ENCODE peak calls at places on chromosomes 11 and 22, in five cellular contexts. One of them, this sample, is unnamed.

GRCh38 chr11:123020968-123021367 is 39.3 kb upstream of the BSX start:
- DNase-seq in cardiac fibroblast: peak
- DNase-seq in CD4-positive, alpha-beta T cell: no peak
- DNase-seq in endothelial cell: peak
- DNase-seq in Caco-2: peak
- DNase-seq in this sample: no peak

GRCh38 chr11:69864589-69864929 is 45.3 kb upstream of the FGF3 start:
- DNase-seq in cardiac fibroblast: no peak
- DNase-seq in CD4-positive, alpha-beta T cell: no peak
- DNase-seq in Caco-2: no peak
- DNase-seq in endothelial cell: no peak
- DNase-seq in this sample: no peak

GRCh38 chr11:96306933-96307747 is 35.9 kb downstream of the MAML2 start:
- DNase-seq in endothelial cell: peak
- DNase-seq in Caco-2: no peak
- DNase-seq in cardiac fibroblast: peak
- DNase-seq in CD4-positive, alpha-beta T cell: no peak
- DNase-seq in this sample: no peak

GRCh38 chr11:82049199-82049598 is 684.5 kb downstream of the FAM181B start:
- DNase-seq in cardiac fibroblast: no peak
- DNase-seq in CD4-positive, alpha-beta T cell: no peak
- DNase-seq in endothelial cell: no peak
- DNase-seq in Caco-2: no peak
- DNase-seq in this sample: no peak

GRCh38 chr11:119537641-119538253 is 114.8 kb upstream of the THY1 start:
- DNase-seq in Caco-2: no peak
- DNase-seq in endothelial cell: no peak
- DNase-seq in cardiac fibroblast: no peak
- DNase-seq in CD4-positive, alpha-beta T cell: no peak
- DNase-seq in this sample: no peak

GRCh38 chr11:20013346-20014066 is 146.8 kb downstream of the DBX1 start:
- DNase-seq in endothelial cell: no peak
- DNase-seq in CD4-positive, alpha-beta T cell: no peak
- DNase-seq in cardiac fibroblast: peak
- DNase-seq in Caco-2: peak
- DNase-seq in this sample: no peak

GRCh38 chr11:70339066-70339465 is 59.3 kb upstream of the CTTN start:
- DNase-seq in endothelial cell: no peak
- DNase-seq in cardiac fibroblast: no peak
- DNase-seq in CD4-positive, alpha-beta T cell: no peak
- DNase-seq in Caco-2: no peak
- DNase-seq in this sample: no peak

GRCh38 chr22:23315341-23315917 is 135.1 kb downstream of the BCR start:
- DNase-seq in CD4-positive, alpha-beta T cell: peak
- DNase-seq in cardiac fibroblast: peak
- DNase-seq in endothelial cell: peak
- DNase-seq in Caco-2: peak
- DNase-seq in this sample: peak

GRCh38 chr11:61122761-61123160 is 20.5 kb downstream of the CD5 start:
- DNase-seq in Caco-2: no peak
- DNase-seq in endothelial cell: no peak
- DNase-seq in cardiac fibroblast: no peak
- DNase-seq in CD4-positive, alpha-beta T cell: no peak
- DNase-seq in this sample: no peak

GRCh38 chr22:46586123-46586519 is 34.1 kb upstream of the GRAMD4 start:
- DNase-seq in Caco-2: no peak
- DNase-seq in endothelial cell: no peak
- DNase-seq in CD4-positive, alpha-beta T cell: no peak
- DNase-seq in cardiac fibroblast: no peak
- DNase-seq in this sample: no peak

GRCh38 chr22:20244744-20245576 is 23.2 kb downstream of the RTN4R start:
- DNase-seq in cardiac fibroblast: no peak
- DNase-seq in CD4-positive, alpha-beta T cell: peak
- DNase-seq in endothelial cell: no peak
- DNase-seq in Caco-2: no peak
- DNase-seq in this sample: no peak

GRCh38 chr11:95108671-95109551 is 19.3 kb downstream of the ENDOD1 start:
- DNase-seq in Caco-2: no peak
- DNase-seq in endothelial cell: no peak
- DNase-seq in CD4-positive, alpha-beta T cell: no peak
- DNase-seq in cardiac fibroblast: peak
- DNase-seq in this sample: no peak

GRCh38 chr22:48717883-48718817 is 1109.5 kb downstream of the BRD1 start:
- DNase-seq in CD4-positive, alpha-beta T cell: no peak
- DNase-seq in cardiac fibroblast: no peak
- DNase-seq in endothelial cell: no peak
- DNase-seq in Caco-2: no peak
- DNase-seq in this sample: no peak

GRCh38 chr22:41526802-41527799 is 17.2 kb downstream of the POLR3H start:
- DNase-seq in Caco-2: peak
- DNase-seq in endothelial cell: peak
- DNase-seq in CD4-positive, alpha-beta T cell: peak
- DNase-seq in cardiac fibroblast: peak
- DNase-seq in this sample: no peak

GRCh38 chr22:46942816-46943783 is 180.7 kb downstream of the TBC1D22A start:
- DNase-seq in Caco-2: no peak
- DNase-seq in endothelial cell: no peak
- DNase-seq in CD4-positive, alpha-beta T cell: no peak
- DNase-seq in cardiac fibroblast: no peak
- DNase-seq in this sample: no peak

GRCh38 chr22:40035351-40035750 is 40.6 kb downstream of the FAM83F start:
- DNase-seq in CD4-positive, alpha-beta T cell: no peak
- DNase-seq in Caco-2: no peak
- DNase-seq in cardiac fibroblast: no peak
- DNase-seq in endothelial cell: no peak
- DNase-seq in this sample: no peak

GRCh38 chr22:35866646-35867045 is 149.0 kb downstream of the APOL5 start:
- DNase-seq in cardiac fibroblast: peak
- DNase-seq in endothelial cell: no peak
- DNase-seq in CD4-positive, alpha-beta T cell: no peak
- DNase-seq in Caco-2: no peak
- DNase-seq in this sample: no peak

GRCh38 chr22:35860837-35861236 is 143.2 kb downstream of the APOL5 start:
- DNase-seq in endothelial cell: no peak
- DNase-seq in CD4-positive, alpha-beta T cell: no peak
- DNase-seq in cardiac fibroblast: no peak
- DNase-seq in Caco-2: no peak
- DNase-seq in this sample: no peak

GRCh38 chr22:35862697-35863096 is 145.0 kb downstream of the APOL5 start:
- DNase-seq in cardiac fibroblast: no peak
- DNase-seq in Caco-2: no peak
- DNase-seq in endothelial cell: no peak
- DNase-seq in CD4-positive, alpha-beta T cell: no peak
- DNase-seq in this sample: no peak

GRCh38 chr22:35861451-35861850 is 143.8 kb downstream of the APOL5 start:
- DNase-seq in Caco-2: no peak
- DNase-seq in cardiac fibroblast: no peak
- DNase-seq in endothelial cell: no peak
- DNase-seq in CD4-positive, alpha-beta T cell: no peak
- DNase-seq in this sample: no peak

DNA sequence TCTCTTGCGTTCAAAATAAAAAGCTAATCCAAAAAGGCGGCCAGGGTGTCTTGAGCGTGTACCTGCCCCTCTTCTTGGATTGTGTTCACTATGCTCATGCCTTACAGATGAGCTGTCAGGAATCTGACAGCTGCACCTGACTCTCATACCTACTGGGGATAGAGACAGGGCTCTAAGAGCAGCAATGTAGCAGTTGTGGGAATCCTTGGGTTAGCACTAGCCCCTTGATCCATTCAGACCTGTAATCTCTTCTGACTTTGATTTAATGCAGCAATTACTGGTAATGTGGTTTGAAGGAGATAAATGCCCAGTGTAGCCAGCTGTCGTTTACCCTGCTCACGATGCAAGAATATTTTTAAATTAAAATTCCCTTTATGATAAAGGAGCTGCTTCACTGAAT is 145.8 kb downstream of the APOL5 start:
- DNase-seq in cardiac fibroblast: no peak
- DNase-seq in Caco-2: no peak
- DNase-seq in endothelial cell: no peak
- DNase-seq in CD4-positive, alpha-beta T cell: no peak
- DNase-seq in this sample: no peak
- TF ChIP-seq CTCF in cardiac fibroblast: no peak
- TF ChIP-seq CTCF in Caco-2: no peak
- TF ChIP-seq CTCF in endothelial cell: no peak
- TF ChIP-seq CTCF in CD4-positive, alpha-beta T cell: no peak
- TF ChIP-seq CTCF in this sample: no peak

GRCh38 chr11:67401495-67402191 is at the start of gene PPP1CA:
- DNase-seq in cardiac fibroblast: peak
- DNase-seq in Caco-2: peak
- DNase-seq in CD4-positive, alpha-beta T cell: peak
- DNase-seq in endothelial cell: peak
- DNase-seq in this sample: peak
- TF ChIP-seq CTCF in cardiac fibroblast: no peak
- TF ChIP-seq CTCF in Caco-2: peak
- TF ChIP-seq CTCF in CD4-positive, alpha-beta T cell: no peak
- TF ChIP-seq CTCF in endothelial cell: peak
- TF ChIP-seq CTCF in this sample: peak

DNA sequence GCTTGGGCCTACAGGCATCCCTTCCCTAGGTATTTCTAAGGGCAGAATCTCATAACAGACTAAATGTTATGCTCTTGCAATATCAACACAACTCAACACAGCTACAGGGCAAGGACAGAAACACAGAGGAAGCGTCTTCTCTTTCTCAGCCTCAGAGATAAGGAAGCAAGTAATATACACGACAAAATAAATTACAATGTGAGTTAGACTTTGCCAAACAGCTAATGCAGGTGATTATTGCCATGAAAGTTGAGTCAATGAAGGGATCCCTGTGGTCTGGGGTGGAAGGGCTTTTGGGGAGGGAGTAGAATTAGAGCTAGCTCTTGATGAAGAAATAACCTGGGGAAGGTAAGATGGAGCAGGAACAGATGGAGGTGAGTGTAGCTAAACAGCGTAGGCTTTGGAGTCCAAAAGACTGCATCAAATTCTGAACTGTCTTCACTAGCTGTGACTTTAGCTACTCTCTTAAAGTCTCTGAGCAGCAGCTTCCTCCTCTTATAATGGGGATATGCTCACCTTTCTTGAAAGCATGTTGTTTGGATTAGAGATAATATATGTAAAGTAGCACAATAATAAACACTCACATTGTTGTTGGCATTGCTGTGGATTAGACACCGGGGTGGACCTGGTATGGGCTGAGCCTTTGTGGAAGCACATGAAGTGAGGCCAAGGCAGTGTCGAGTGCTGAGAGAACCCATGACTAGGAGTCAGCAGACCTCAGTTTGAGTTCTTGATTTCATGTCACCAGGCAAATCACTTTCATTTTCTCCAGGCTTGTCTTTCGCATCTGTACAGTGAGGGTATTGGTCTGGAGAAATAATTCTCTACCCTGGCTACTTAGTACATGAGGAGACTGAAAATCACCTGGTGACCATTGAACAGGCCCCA is 41.0 kb upstream of the AQP11 start:
- DNase-seq in Caco-2: no peak
- DNase-seq in CD4-positive, alpha-beta T cell: no peak
- DNase-seq in endothelial cell: no peak
- DNase-seq in cardiac fibroblast: no peak
- DNase-seq in this sample: no peak
- TF ChIP-seq CTCF in Caco-2: no peak
- TF ChIP-seq CTCF in CD4-positive, alpha-beta T cell: peak
- TF ChIP-seq CTCF in endothelial cell: no peak
- TF ChIP-seq CTCF in cardiac fibroblast: no peak
- TF ChIP-seq CTCF in this sample: no peak

DNA sequence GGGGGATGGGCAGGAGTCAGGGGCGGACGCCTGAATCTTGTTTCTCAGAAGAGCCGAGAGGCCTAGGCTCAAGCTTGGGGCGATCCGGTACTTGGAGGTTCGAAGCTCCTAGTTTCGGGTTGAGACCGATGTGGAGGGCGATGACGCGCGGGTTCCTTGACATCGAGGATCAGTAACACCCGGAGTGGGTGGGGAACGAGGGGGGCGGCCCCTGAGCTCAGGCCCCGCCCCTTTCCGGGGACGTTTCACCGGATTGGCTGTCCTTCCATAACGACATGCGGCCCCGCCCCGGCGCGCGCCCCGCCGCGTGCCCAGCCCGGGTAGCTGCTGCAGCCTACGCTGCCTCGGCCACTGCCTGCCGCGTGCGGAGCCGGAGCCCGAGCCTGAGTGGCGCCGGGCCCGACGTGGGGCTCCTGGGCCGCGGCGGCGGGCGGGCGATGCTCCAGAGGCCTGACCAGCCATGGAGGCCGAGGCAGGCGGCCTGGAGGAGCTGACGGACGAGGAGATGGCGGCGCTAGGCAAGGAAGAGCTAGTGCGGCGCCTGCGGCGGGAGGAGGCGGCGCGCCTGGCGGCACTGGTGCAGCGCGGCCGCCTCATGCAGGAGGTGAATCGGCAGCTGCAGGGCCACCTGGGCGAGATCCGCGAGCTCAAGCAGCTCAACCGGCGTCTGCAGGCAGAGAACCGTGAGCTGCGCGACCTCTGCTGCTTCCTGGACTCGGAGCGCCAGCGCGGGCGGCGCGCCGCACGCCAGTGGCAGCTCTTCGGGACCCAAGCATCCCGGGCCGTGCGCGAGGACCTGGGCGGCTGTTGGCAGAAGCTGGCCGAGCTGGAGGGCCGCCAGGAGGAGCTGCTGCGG is at the start of gene CCDC85B:
- DNase-seq in cardiac fibroblast: peak
- DNase-seq in endothelial cell: peak
- DNase-seq in CD4-positive, alpha-beta T cell: peak
- DNase-seq in Caco-2: peak
- DNase-seq in this sample: peak
- TF ChIP-seq CTCF in cardiac fibroblast: no peak
- TF ChIP-seq CTCF in endothelial cell: no peak
- TF ChIP-seq CTCF in CD4-positive, alpha-beta T cell: peak
- TF ChIP-seq CTCF in Caco-2: peak
- TF ChIP-seq CTCF in this sample: peak

GRCh38 chr11:77497368-77497767 is 23.5 kb upstream of the PAK1 start:
- DNase-seq in cardiac fibroblast: no peak
- DNase-seq in endothelial cell: no peak
- DNase-seq in Caco-2: no peak
- DNase-seq in CD4-positive, alpha-beta T cell: no peak
- DNase-seq in this sample: no peak

GRCh38 chr11:77495526-77495925 is 21.6 kb upstream of the PAK1 start:
- DNase-seq in CD4-positive, alpha-beta T cell: no peak
- DNase-seq in cardiac fibroblast: no peak
- DNase-seq in endothelial cell: no peak
- DNase-seq in Caco-2: no peak
- DNase-seq in this sample: no peak
- TF ChIP-seq CTCF in CD4-positive, alpha-beta T cell: no peak
- TF ChIP-seq CTCF in cardiac fibroblast: no peak
- TF ChIP-seq CTCF in endothelial cell: no peak
- TF ChIP-seq CTCF in Caco-2: no peak
- TF ChIP-seq CTCF in this sample: no peak

GRCh38 chr11:8810331-8811301 is 100.4 kb upstream of the AKIP1 start:
- DNase-seq in CD4-positive, alpha-beta T cell: no peak
- DNase-seq in Caco-2: no peak
- DNase-seq in endothelial cell: peak
- DNase-seq in cardiac fibroblast: peak
- DNase-seq in this sample: peak
- TF ChIP-seq CTCF in CD4-positive, alpha-beta T cell: no peak
- TF ChIP-seq CTCF in Caco-2: no peak
- TF ChIP-seq CTCF in endothelial cell: no peak
- TF ChIP-seq CTCF in cardiac fibroblast: no peak
- TF ChIP-seq CTCF in this sample: no peak

DNA sequence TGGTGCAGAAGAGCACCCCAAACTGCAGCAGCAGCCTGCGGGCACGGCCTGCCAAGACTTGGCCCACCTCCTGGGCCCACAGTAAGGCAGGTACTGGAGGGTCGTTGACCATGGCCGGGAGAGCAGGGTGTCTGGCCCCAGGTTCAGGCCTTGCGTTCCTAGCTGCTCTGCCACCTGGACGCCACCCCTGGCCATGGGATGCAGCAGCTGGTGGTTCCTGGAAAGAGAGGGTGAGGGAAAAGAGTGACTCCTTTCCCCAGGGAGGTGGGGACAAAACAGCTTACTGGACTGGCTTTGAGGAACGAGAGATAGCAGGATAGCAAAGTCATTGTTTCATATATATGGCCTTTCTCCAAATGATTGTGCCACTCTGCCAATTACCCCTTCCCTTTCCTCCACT is 1.8 kb downstream of the BSCL2 start:
- DNase-seq in cardiac fibroblast: peak
- DNase-seq in endothelial cell: no peak
- DNase-seq in CD4-positive, alpha-beta T cell: no peak
- DNase-seq in Caco-2: no peak
- DNase-seq in this sample: no peak
- TF ChIP-seq CTCF in cardiac fibroblast: no peak
- TF ChIP-seq CTCF in endothelial cell: no peak
- TF ChIP-seq CTCF in CD4-positive, alpha-beta T cell: no peak
- TF ChIP-seq CTCF in Caco-2: no peak
- TF ChIP-seq CTCF in this sample: no peak

This sample was measured in progenitor cell of endocrine pancreas.